ENCODE peak calls at places on chromosomes 16 and 17, in seven cellular contexts. J is K562, F is HCT116, P is GM12878, Z is SK-N-SH, U is H1, I is HepG2. T is an unnamed sample.

GRCh38 chr17:35291802-35292201 is 48.9 kb downstream of the SLFN5 start:
- DNase-seq in J (no peak), F (no peak), P (no peak), Z (no peak), U (no peak), I (no peak), T (no peak)

GRCh38 chr17:55660171-55660886 is 62.3 kb downstream of the TMEM100 start:
- DNase-seq in J (no peak), F (no peak), P (no peak), Z (no peak), U (no peak), I (peak), T (no peak)

GRCh38 chr16:73000020-73000906 is 47.7 kb downstream of the ZFHX3 start:
- DNase-seq in J (no peak), F (no peak), P (no peak), Z (no peak), U (no peak), I (peak), T (peak)

GRCh38 chr17:33012522-33013033 is 20.9 kb downstream of the SPACA3 start:
- DNase-seq in J (peak), F (no peak), P (no peak), Z (no peak), U (peak), I (no peak), T (no peak)

GRCh38 chr16:27994686-27995085 is 68.8 kb downstream of the GSG1L start:
- DNase-seq in J (no peak), F (no peak), P (no peak), Z (no peak), U (no peak), I (no peak), T (no peak)

GRCh38 chr17:50346313-50347086 is 574 bp downstream of the XYLT2 start:
- DNase-seq in J (peak), F (no peak), P (no peak), Z (peak), U (peak), I (no peak), T (peak)

GRCh38 chr16:79339863-79340262 is 260.7 kb downstream of the MAF start:
- DNase-seq in J (peak), F (no peak), P (no peak), Z (peak), U (no peak), I (no peak), T (no peak)

GRCh38 chr16:3282103-3282746 is 1.1 kb upstream of the ZNF263 start:
- DNase-seq in J (no peak), F (no peak), P (no peak), Z (peak), U (no peak), I (peak), T (no peak)

GRCh38 chr17:50052241-50052788 is 3.6 kb upstream of the ITGA3 start:
- DNase-seq in J (no peak), F (no peak), P (no peak), Z (no peak), U (no peak), I (no peak), T (peak)

GRCh38 chr16:21084631-21085235 is 65.9 kb downstream of the DNAH3 start:
- DNase-seq in J (no peak), F (no peak), P (no peak), Z (no peak), U (no peak), I (peak), T (no peak)

GRCh38 chr16:265711-266110 is 10.0 kb downstream of the RGS11 start:
- DNase-seq in J (no peak), F (no peak), P (no peak), Z (peak), U (no peak), I (no peak), T (peak)

GRCh38 chr17:7042507-7043194 is 1.2 kb downstream of the SLC16A11 start:
- DNase-seq in J (no peak), F (no peak), P (no peak), Z (peak), U (peak), I (no peak), T (no peak)

GRCh38 chr16:4212934-4213296 is 29.0 kb downstream of the SRL start:
- DNase-seq in J (no peak), F (peak), P (no peak), Z (no peak), U (no peak), I (peak), T (no peak)

GRCh38 chr16:1005286-1005685 is 23.7 kb downstream of the SOX8 start:
- DNase-seq in J (no peak), F (no peak), P (no peak), Z (no peak), U (no peak), I (no peak), T (no peak)

GRCh38 chr17:17387017-17387416 is 83.8 kb downstream of the NT5M start:
- DNase-seq in J (no peak), F (peak), P (no peak), Z (no peak), U (no peak), I (no peak), T (no peak)

GRCh38 chr17:42112552-42113176 is at the start of gene DHX58:
- DNase-seq in J (peak), F (no peak), P (peak), Z (no peak), U (no peak), I (peak), T (peak)

GRCh38 chr17:47810200-47810821 is 11.3 kb downstream of the OSBPL7 start:
- DNase-seq in J (peak), F (peak), P (no peak), Z (no peak), U (no peak), I (peak), T (no peak)

GRCh38 chr17:8628172-8628571 is 2.4 kb downstream of the MYH10 start:
- DNase-seq in J (peak), F (no peak), P (no peak), Z (no peak), U (no peak), I (no peak), T (peak)

DNA sequence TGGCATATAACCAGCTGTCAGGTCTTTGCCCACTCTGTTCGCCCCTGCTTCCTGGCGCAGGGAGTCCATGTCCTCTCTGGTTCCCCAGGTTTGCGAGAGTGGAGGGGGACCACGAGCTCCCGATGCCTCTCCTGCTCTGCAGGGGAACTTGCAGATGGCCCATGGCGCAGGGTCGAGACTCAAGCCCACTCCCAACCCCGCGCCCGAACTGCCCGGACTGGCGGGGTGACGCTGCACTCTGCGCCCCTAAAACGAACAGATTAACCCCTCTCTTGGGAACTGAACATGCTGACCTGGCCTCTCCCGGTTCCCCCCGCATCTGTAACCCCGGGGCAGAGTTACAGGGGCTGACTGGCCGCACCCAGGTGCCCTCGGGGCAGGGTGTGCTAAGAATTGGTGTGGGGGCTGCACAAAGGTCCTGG is 681 bp upstream of the PLA2G15 start:
- DNase-seq in J (no peak), F (no peak), P (no peak), Z (peak), U (no peak), I (no peak), T (no peak)
- TF ChIP-seq JUND in J (no peak), F (no peak), P (no peak), Z (no peak), U (no peak), I (no peak), T (no peak)

DNA sequence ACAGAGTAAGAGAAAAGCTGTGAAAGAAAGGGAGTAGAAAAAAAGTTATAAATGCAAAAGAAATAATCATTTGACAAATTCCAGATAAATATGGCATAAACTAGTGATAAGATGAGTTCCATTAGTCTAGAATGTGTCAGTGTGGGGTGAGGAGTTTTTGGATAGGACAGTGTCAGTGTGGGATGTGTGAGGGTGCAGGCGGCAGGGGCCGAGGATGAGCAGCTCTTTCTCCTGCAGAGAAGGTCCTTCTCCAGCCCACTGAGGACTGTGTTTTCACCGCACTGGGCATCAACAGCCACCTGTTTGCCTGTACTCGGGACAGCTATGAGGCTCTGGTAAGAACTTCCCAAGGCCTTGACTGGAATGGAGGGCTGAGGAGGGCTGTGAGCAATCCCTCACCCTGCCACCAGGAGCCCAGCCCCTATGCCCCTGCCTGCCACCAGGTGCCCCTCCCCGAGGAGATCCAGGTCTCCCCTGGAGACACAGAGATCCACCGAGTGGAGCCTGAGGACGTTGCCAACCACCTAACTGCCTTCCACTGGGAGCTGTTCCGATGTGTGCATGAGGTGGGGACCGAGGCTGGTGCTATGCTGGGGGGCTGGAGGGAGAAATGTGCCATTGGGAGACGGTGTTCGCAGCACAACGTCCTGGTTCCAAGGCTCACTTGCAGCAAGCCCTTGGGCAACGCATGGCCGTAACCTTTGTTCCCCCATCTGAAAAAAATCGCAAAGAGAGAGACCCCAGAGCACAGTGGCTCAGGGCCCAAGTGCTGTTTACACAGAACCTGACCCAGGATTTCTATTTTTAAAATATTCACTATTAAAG is 13.1 kb downstream of the RAPGEFL1 start:
- DNase-seq in J (no peak), F (no peak), P (no peak), Z (peak), U (peak), I (peak), T (no peak)
- TF ChIP-seq JUND in J (no peak), F (no peak), P (no peak), Z (no peak), U (no peak), I (no peak), T (no peak)

DNA sequence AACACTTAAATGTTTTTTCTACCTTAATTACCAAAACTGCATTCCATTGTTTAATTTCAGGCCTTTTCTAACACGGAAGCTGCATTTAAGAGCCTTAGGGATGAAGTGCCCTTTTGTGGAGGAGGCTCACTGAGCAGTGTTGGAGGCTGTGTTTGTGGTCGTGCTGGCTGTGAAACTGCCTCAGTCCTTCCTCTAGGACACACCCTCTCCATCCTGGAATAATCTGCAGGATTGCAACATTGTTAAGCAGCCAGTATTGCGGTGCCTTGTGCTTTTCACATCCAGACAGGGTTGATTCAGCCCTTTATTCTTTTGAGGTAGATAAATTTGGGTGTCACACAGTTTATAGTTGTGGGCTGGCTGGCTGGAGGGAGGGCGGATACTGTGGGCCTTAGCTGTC is 141.6 kb downstream of the CDRT15L2 start:
- DNase-seq in J (no peak), F (no peak), P (no peak), Z (no peak), U (no peak), I (no peak), T (no peak)
- TF ChIP-seq JUND in J (no peak), F (no peak), P (no peak), Z (no peak), U (no peak), I (no peak), T (no peak)

GRCh38 chr16:68255712-68256111 is 8.6 kb upstream of the SLC7A6 start:
- DNase-seq in J (no peak), F (no peak), P (no peak), Z (no peak), U (no peak), I (no peak), T (no peak)

GRCh38 chr16:68259421-68259820 is 4.9 kb upstream of the SLC7A6 start:
- DNase-seq in J (no peak), F (no peak), P (no peak), Z (no peak), U (no peak), I (no peak), T (no peak)

GRCh38 chr16:68257906-68258800 is 6.2 kb upstream of the SLC7A6 start:
- DNase-seq in J (no peak), F (no peak), P (no peak), Z (no peak), U (no peak), I (peak), T (peak)

GRCh38 chr16:68257251-68257905 is 6.9 kb upstream of the SLC7A6 start:
- DNase-seq in J (no peak), F (no peak), P (no peak), Z (no peak), U (no peak), I (no peak), T (peak)

GRCh38 chr16:68259007-68259406 is 5.3 kb upstream of the SLC7A6 start:
- DNase-seq in J (no peak), F (no peak), P (no peak), Z (no peak), U (no peak), I (no peak), T (no peak)
- TF ChIP-seq JUND in J (no peak), F (no peak), P (no peak), Z (no peak), U (no peak), I (no peak), T (no peak)

DNA sequence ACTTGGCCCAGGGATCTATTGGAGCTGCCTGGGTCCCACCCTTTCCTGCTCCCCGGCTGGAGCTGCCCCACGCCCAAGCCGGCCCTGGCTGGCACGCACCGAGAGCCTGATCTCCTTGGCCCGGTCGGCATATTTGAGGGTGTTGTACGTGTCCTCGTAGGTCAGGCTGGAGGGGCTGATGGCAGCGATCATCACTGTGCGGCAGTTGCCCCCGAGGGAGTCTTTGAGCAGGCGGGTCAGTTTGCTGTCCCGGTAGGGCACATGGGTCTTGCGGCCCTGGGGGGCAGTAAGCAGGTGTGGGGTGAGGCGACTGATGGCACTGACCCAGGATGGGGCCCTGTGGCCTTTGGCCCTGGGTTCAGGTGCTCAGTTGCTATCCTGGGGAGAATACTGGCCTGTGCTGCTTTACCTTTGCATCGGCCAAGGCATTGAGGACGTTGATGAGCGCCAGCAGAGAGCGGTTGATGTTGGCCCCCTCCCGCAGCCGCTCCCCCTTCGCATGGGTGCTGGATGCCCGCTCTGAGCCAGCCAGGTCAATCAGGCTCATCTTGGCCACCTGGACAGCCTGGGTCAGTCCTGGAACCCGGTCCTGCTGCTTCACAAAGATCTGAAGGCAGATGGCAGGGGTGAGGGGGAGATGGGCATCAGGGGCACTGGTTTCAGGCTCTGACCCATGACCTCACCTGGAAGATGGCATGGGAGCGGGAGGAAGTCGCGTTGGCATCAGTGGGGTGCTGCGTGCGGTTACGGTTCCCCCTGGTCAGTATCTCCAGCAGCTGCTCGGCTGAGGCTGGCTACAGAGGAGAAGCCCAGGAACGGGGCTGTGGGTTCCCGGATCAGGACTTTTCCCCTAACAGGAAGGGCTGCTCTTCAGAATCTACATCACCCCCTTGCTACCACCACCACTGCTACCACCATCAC is 13.5 kb downstream of the KIF18B start:
- DNase-seq in J (no peak), F (no peak), P (no peak), Z (peak), U (no peak), I (no peak), T (no peak)
- TF ChIP-seq JUND in J (no peak), F (no peak), P (no peak), Z (no peak), U (no peak), I (no peak), T (no peak)

GRCh38 chr17:76452646-76453430 is at the start of gene UBE2O:
- DNase-seq in J (peak), F (peak), P (no peak), Z (peak), U (peak), I (peak), T (peak)
- TF ChIP-seq JUND in J (peak), F (no peak), P (no peak), Z (no peak), U (no peak), I (no peak), T (no peak)

DNA sequence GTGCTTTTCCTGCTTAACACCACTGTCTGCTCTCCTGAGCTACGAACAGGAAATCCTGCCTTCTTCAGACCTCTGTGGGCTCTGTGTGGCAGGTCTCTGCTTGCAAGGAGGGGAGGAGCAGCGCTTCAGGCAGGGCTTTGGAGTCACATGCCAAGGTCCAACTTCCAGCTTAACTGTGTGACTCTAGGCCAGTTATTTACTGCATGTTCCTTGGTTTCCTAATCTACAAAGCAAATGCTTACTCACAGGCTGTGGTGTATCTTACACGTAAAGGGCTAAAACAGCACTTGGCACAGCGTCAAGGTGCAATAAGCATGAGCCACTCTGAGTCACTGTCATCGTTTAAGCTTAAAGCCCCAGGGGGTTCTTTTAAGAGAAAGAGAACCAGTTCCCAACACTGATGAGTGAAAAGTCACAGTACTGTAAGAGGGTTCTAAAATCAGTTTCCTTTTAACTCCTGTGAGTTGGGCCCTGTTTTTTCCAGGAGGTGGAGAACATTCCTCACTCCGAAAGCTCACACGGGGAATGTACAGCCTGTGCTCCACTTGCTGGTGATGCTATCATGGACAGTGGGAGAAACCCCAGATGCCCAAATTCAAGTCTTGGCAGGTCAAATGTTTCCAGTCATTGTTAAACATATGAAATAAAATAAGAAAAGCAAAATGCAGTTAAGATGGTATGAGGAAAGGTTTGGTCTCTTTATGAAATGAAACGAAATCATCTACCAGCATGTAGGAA is 54.1 kb upstream of the BCAR1 start:
- DNase-seq in J (peak), F (peak), P (peak), Z (peak), U (no peak), I (peak), T (peak)
- TF ChIP-seq JUND in J (peak), F (peak), P (no peak), Z (peak), U (no peak), I (no peak), T (peak)

GRCh38 chr16:35751191-35751941 is 2292.0 kb downstream of the TP53TG3F start:
- DNase-seq in J (no peak), F (no peak), P (no peak), Z (no peak), U (no peak), I (no peak), T (no peak)

GRCh38 chr16:35752012-35752772 is 2292.8 kb downstream of the TP53TG3F start:
- DNase-seq in J (no peak), F (no peak), P (no peak), Z (no peak), U (no peak), I (no peak), T (no peak)

GRCh38 chr16:35749253-35750141 is 2290.1 kb downstream of the TP53TG3F start:
- DNase-seq in J (no peak), F (no peak), P (no peak), Z (peak), U (no peak), I (no peak), T (no peak)

GRCh38 chr16:35750157-35750689 is 2290.8 kb downstream of the TP53TG3F start:
- DNase-seq in J (no peak), F (no peak), P (no peak), Z (no peak), U (no peak), I (no peak), T (no peak)

GRCh38 chr16:35750701-35751104 is 2291.3 kb downstream of the TP53TG3F start:
- DNase-seq in J (no peak), F (no peak), P (no peak), Z (no peak), U (no peak), I (no peak), T (no peak)
- TF ChIP-seq JUND in J (no peak), F (no peak), P (no peak), Z (no peak), U (no peak), I (no peak), T (no peak)

T was measured in T47D.